ENCODE peak calls at places on chromosomes 13 and 19, in eight cellular contexts. N is GM23338, P is HL-60, Q is H1, L is SK-N-SH, O is HCT116, E is suprapubic skin, Y is stomach. H is an unnamed sample.

GRCh38 chr19:7766535-7766934 is 3.5 kb downstream of the CLEC4M start:
- DNase-seq in N (no peak), P (no peak), Q (no peak), L (no peak), O (no peak), E (no peak), Y (no peak), H (no peak)

GRCh38 chr13:95462801-95463200 is 89.7 kb upstream of the CLDN10 start:
- DNase-seq in N (no peak), P (no peak), Q (no peak), L (no peak), O (no peak), E (no peak), Y (no peak), H (no peak)

GRCh38 chr13:79626924-79627323 is 146.0 kb downstream of the NDFIP2 start:
- DNase-seq in N (no peak), P (no peak), Q (no peak), L (no peak), O (no peak), E (no peak), Y (no peak), H (no peak)

GRCh38 chr13:94352057-94352456 is 127.4 kb downstream of the DCT start:
- DNase-seq in N (no peak), P (no peak), Q (no peak), L (no peak), O (no peak), E (no peak), Y (no peak), H (no peak)

GRCh38 chr13:43935878-43936277 is 56.2 kb downstream of the LACC1 start:
- DNase-seq in N (no peak), P (no peak), Q (no peak), L (no peak), O (no peak), E (no peak), Y (no peak), H (no peak)

GRCh38 chr13:27770809-27771208 is 21.5 kb upstream of the GSX1 start:
- DNase-seq in N (peak), P (peak), Q (no peak), L (peak), O (peak), E (no peak), Y (no peak), H (no peak)

GRCh38 chr13:32314271-32314967 is 744 bp downstream of the ZAR1L start:
- DNase-seq in N (no peak), P (peak), Q (no peak), L (no peak), O (no peak), E (peak), Y (peak), H (no peak)

GRCh38 chr19:29623726-29624488 is 17.8 kb downstream of the POP4 start:
- DNase-seq in N (no peak), P (no peak), Q (no peak), L (no peak), O (no peak), E (no peak), Y (no peak), H (no peak)

GRCh38 chr13:99442273-99442895 is 58.9 kb upstream of the TM9SF2 start:
- DNase-seq in N (peak), P (peak), Q (no peak), L (peak), O (peak), E (no peak), Y (peak), H (peak)

GRCh38 chr19:6767081-6767356 is 216 bp downstream of the SH2D3A start:
- DNase-seq in N (peak), P (no peak), Q (no peak), L (no peak), O (no peak), E (no peak), Y (no peak), H (no peak)

GRCh38 chr19:6768236-6768785 is 1.1 kb upstream of the SH2D3A start:
- DNase-seq in N (no peak), P (no peak), Q (no peak), L (no peak), O (no peak), E (no peak), Y (no peak), H (no peak)

GRCh38 chr19:6767357-6768235 is at the start of gene SH2D3A:
- DNase-seq in N (peak), P (peak), Q (peak), L (peak), O (peak), E (peak), Y (peak), H (peak)

GRCh38 chr19:6766357-6767080 is 716 bp downstream of the SH2D3A start:
- DNase-seq in N (no peak), P (no peak), Q (no peak), L (no peak), O (no peak), E (no peak), Y (no peak), H (no peak)

DNA sequence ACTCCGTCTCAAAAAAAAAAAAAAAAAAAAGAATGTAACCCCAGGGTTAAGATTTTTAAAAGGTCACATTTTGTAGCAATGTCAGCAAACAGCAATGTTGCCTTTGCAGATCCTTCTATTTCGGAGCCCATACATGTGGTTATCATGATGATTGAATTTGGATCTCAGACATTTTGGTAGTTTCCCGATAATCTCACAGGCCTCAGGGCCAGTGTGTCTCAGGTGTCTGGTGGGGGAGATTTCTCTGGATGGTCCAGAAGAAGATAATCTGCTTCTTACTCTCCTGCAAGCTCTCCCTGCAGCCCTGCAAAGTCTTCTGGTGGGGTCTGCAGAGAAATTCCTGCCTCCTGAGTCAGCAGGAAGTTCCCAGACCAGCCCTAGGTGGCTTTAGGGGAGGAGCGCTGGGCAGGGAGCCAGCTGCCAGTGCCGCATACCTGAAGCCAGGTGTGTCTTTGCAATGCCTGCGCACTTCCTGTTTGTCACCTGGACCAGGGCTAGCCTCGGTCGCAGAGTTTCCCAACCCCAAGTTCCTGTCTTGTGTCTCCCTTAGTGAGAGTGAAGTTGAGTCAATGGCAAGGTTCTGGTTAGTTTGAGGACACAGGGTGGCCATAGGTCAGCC is 1.4 kb downstream of the SH2D3A start:
- DNase-seq in N (peak), P (peak), Q (peak), L (no peak), O (peak), E (peak), Y (peak), H (no peak)
- H3K4me3 ChIP-seq in N (peak), P (no peak), Q (peak), L (no peak), O (peak), E (peak), Y (peak), H (no peak)

GRCh38 chr19:47239152-47239551 is 8.2 kb upstream of the BBC3 start:
- DNase-seq in N (peak), P (no peak), Q (no peak), L (no peak), O (no peak), E (no peak), Y (no peak), H (no peak)
- TF ChIP-seq POLR2AphosphoS5 in N (no peak), P (no peak), Q (no peak), L (no peak), O (no peak), E (no peak), Y (no peak), H (no peak)

GRCh38 chr19:52498571-52498970 is 28.9 kb upstream of the ZNF808 start:
- DNase-seq in N (no peak), P (no peak), Q (no peak), L (no peak), O (no peak), E (no peak), Y (no peak), H (no peak)

GRCh38 chr19:52494518-52494917 is 33.0 kb upstream of the ZNF808 start:
- DNase-seq in N (no peak), P (no peak), Q (no peak), L (no peak), O (no peak), E (no peak), Y (no peak), H (no peak)

GRCh38 chr19:52492201-52492960 is 35.1 kb upstream of the ZNF808 start:
- DNase-seq in N (peak), P (no peak), Q (peak), L (peak), O (no peak), E (no peak), Y (no peak), H (no peak)

GRCh38 chr19:52492991-52493470 is 34.4 kb upstream of the ZNF808 start:
- DNase-seq in N (peak), P (no peak), Q (peak), L (peak), O (no peak), E (no peak), Y (no peak), H (no peak)
- H3K4me3 ChIP-seq in N (peak), P (no peak), Q (peak), L (no peak), O (no peak), E (no peak), Y (no peak), H (no peak)

GRCh38 chr19:47483800-47484690 is at the start of gene KPTN:
- DNase-seq in N (peak), P (peak), Q (peak), L (peak), O (peak), E (peak), Y (peak), H (peak)
- TF ChIP-seq POLR2AphosphoS5 in N (peak), P (peak), Q (peak), L (no peak), O (peak), E (peak), Y (peak), H (peak)

GRCh38 chr19:56765107-56765506 is 75.4 kb downstream of the PEG3 start:
- DNase-seq in N (no peak), P (peak), Q (no peak), L (peak), O (no peak), E (no peak), Y (peak), H (no peak)
- H3K4me3 ChIP-seq in N (no peak), P (no peak), Q (no peak), L (peak), O (no peak), E (peak), Y (peak), H (no peak)

GRCh38 chr13:113753171-113753570 is 5.9 kb upstream of the TMEM255B start:
- DNase-seq in N (no peak), P (no peak), Q (no peak), L (no peak), O (no peak), E (peak), Y (no peak), H (no peak)
- TF ChIP-seq POLR2AphosphoS5 in N (no peak), P (no peak), Q (no peak), L (no peak), O (no peak), E (no peak), Y (no peak), H (no peak)

DNA sequence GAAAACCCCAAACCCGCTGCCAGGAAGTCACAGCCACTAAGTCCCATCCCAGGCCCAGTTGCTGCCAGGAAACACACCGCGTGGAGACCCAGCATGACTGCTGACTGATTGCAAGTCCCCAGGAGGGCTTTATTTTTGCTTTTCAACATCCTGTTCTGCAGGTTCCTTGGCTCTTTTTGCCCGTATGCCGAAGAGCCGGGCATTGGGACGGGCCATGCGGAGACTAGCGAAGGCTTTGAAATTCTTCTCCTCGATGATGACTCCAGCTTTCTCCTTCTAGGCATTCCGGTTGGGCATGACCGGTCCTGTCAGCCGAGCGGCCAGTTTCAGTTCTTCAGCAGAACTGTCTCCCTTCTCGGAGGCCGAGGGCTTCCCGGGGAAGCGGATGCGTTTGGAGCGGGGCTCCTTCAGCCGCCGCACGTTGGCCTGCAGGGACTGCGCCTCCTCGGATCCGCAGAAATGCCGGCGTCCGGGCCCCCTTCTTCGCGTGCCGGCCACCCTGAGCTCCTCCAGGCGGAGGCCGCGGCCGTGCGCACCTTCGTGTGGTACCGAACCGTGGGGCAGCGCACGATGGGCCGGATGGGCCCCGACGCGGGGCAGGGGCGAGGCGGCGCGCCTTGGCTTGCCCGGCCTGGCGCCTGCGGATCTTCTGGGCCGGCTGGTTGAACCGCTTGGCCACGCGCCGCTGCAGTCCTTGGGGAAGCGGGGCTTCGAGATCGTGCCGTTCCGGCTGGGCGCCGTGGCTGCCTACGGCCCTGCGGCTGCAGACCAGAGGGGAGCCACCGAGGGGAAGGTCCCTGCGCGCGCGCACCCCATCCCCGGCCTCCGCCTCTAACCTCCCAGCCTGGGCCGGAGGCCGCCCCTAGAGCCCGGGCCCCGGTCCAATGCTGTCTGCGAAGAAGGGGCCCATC is 15.2 kb downstream of the ZSCAN5C start:
- DNase-seq in N (peak), P (no peak), Q (peak), L (peak), O (no peak), E (no peak), Y (no peak), H (no peak)
- H3K4me3 ChIP-seq in N (peak), P (peak), Q (peak), L (peak), O (no peak), E (peak), Y (peak), H (no peak)

GRCh38 chr19:41935781-41936415 is 7.6 kb upstream of the ERFL start:
- DNase-seq in N (no peak), P (no peak), Q (no peak), L (no peak), O (no peak), E (no peak), Y (no peak), H (no peak)
- TF ChIP-seq POLR2AphosphoS5 in N (no peak), P (no peak), Q (no peak), L (no peak), O (no peak), E (no peak), Y (no peak), H (no peak)

DNA sequence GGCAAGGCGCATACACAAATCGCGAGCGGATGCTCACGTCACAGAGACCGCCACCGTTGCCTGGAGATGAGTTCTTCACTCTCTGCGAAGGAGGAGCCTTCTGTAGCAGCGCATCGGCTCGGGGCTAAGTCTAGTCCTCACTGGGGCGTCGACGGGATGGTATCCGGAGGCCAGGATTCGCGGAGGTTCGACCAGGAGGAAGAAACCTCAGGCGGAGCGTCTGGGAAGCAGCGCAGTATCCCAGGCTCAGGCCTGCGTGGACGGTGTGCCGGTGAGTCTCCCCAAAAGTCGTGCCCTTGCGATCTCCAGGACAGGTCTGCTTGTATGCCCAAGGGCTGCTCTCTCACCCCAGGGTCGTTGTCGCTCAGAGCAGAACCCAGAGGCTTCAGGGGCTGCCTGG is 40.4 kb downstream of the ZNF146 start:
- DNase-seq in N (no peak), P (no peak), Q (no peak), L (no peak), O (no peak), E (no peak), Y (no peak), H (no peak)
- H3K4me3 ChIP-seq in N (no peak), P (no peak), Q (no peak), L (no peak), O (no peak), E (no peak), Y (no peak), H (no peak)

DNA sequence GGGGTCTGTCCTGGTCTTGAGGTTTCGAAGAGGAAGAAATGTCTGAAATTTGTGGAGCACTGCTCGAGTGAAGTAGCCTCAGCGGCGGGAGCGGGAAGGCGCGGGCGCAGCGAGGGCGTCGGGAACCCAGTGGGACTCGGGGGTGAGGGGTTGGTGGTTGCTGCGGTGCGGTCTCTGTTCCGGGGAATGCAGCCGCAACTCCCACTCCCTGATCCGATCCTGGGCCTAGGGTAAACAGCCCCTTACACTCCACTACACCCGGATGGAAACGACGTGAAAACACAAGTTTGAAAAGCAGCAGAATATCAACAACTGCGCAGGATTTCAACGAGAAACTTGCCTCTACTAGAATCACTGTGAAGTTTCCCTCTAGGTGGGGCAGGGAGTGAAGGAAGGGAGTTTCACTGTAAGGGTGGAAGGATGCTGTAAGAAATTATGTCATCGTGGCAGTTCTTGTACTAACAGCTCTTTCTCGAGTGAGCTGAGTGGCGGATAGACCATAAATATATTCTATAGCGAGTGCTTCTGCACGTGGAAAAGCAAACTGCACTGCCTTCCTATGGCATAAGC is 2.0 kb upstream of the KLF12 start:
- DNase-seq in N (peak), P (no peak), Q (no peak), L (peak), O (no peak), E (peak), Y (peak), H (no peak)
- TF ChIP-seq POLR2AphosphoS5 in N (no peak), P (no peak), Q (no peak), L (no peak), O (no peak), E (no peak), Y (no peak), H (no peak)